ENCODE peak calls at places on chromosomes 2 and 18, in five cellular contexts. Y is PC-9, A is lung, S is EL, R is activated T-cell treated with anti-CD3 and anti-CD28 coated beads for 1 hour. U is an unnamed sample.

GRCh38 chr2:102114290-102114721 is 28.2 kb upstream of the IL1R1 start:
- DNase-seq in Y (no peak), A (no peak), S (peak; percentile 82), R (no peak), U (no peak)

GRCh38 chr18:21508302-21508701 is 92.2 kb downstream of the ESCO1 start:
- DNase-seq in Y (no peak), A (no peak), S (no peak), R (no peak), U (no peak)

GRCh38 chr18:78403371-78403770 is 576.2 kb upstream of the SALL3 start:
- DNase-seq in Y (no peak), A (no peak), S (no peak), R (no peak), U (no peak)

GRCh38 chr18:13051159-13051558 is 60.0 kb downstream of the CEP192 start:
- DNase-seq in Y (no peak), A (no peak), S (no peak), R (no peak), U (no peak)

GRCh38 chr2:38016177-38016576 is 59.8 kb downstream of the CYP1B1 start:
- DNase-seq in Y (no peak), A (no peak), S (peak; percentile 6), R (no peak), U (no peak)

GRCh38 chr2:110852541-110853263 is 120.3 kb downstream of the ACOXL start:
- DNase-seq in Y (no peak), A (no peak), S (no peak), R (no peak), U (no peak)

GRCh38 chr2:144660518-144661316 is 140.8 kb upstream of the ZEB2 start:
- DNase-seq in Y (peak; percentile 2), A (no peak), S (peak; percentile 25), R (no peak), U (no peak)

GRCh38 chr2:222057249-222058073 is 241.3 kb downstream of the PAX3 start:
- DNase-seq in Y (no peak), A (no peak), S (peak; percentile 13), R (no peak), U (no peak)

GRCh38 chr2:127857494-127857818 is 499 bp downstream of the POLR2D start:
- DNase-seq in Y (peak; percentile 11), A (no peak), S (peak; percentile 31), R (peak; percentile 4), U (no peak)

GRCh38 chr2:241161646-241162281 is 11.5 kb downstream of the PPP1R7 start:
- DNase-seq in Y (no peak), A (peak; percentile 53), S (peak; percentile 82), R (no peak), U (no peak)

GRCh38 chr2:72793798-72794447 is 31.9 kb downstream of the EXOC6B start:
- DNase-seq in Y (no peak), A (no peak), S (peak; percentile 50), R (no peak), U (no peak)

GRCh38 chr2:45591073-45591472 is 20.0 kb downstream of the SRBD1 start:
- DNase-seq in Y (no peak), A (no peak), S (peak; percentile 20), R (no peak), U (no peak)

GRCh38 chr2:191538334-191538910 is 139.5 kb upstream of the NABP1 start:
- DNase-seq in Y (no peak), A (no peak), S (no peak), R (no peak), U (no peak)

GRCh38 chr2:205712508-205712907 is 30.2 kb downstream of the NRP2 start:
- DNase-seq in Y (no peak), A (no peak), S (peak; percentile 70), R (no peak), U (no peak)

GRCh38 chr18:28559511-28559910 is 382.6 kb upstream of the CDH2 start:
- DNase-seq in Y (no peak), A (no peak), S (peak; percentile 3), R (no peak), U (no peak)